ENCODE peak calls at places on chromosomes 2 and 18, in seven cellular contexts. H is IMR-90, R is H1, I is neuronal stem cell, M is mesendoderm, V is trophoblast cell, A is mesenchymal stem cell. D is an unnamed sample.

GRCh38 chr2:51505533-51505932 is 473.6 kb upstream of the NRXN1 start:
- DNase-seq in R (no peak), M (peak), H (no peak), A (no peak), V (no peak), I (no peak), D (peak)

GRCh38 chr2:102839668-102840388 is 78.0 kb downstream of the TMEM182 start:
- DNase-seq in M (peak), V (peak), I (peak), R (no peak), H (peak), A (peak), D (peak)

GRCh38 chr2:197008229-197008628 is 81.7 kb upstream of the PGAP1 start:
- DNase-seq in V (peak), I (no peak), M (peak), R (no peak), A (peak), H (peak), D (no peak)

GRCh38 chr2:39625193-39625926 is 40.4 kb upstream of the TMEM178A start:
- DNase-seq in M (peak), V (peak), R (no peak), I (no peak), H (peak), A (peak), D (no peak)

GRCh38 chr18:13254971-13255927 is 36.7 kb downstream of the LDLRAD4 start:
- DNase-seq in I (no peak), V (no peak), A (no peak), H (no peak), R (no peak), M (no peak), D (no peak)

GRCh38 chr18:11025671-11026070 is 123.7 kb downstream of the PIEZO2 start:
- DNase-seq in V (no peak), H (no peak), I (no peak), M (no peak), A (no peak), R (no peak), D (no peak)

GRCh38 chr2:199468561-199469513 is 11.1 kb upstream of the SATB2 start:
- DNase-seq in H (no peak), A (no peak), V (no peak), R (no peak), I (peak), M (peak), D (peak)

GRCh38 chr2:42116195-42117181 is 52.7 kb upstream of the EML4 start:
- DNase-seq in R (no peak), A (peak), H (peak), I (no peak), M (no peak), V (peak), D (no peak)

GRCh38 chr2:65390134-65390533 is 42.3 kb downstream of the SPRED2 start:
- DNase-seq in R (no peak), H (no peak), M (no peak), V (no peak), A (no peak), I (no peak), D (no peak)

GRCh38 chr2:68880213-68880612 is 9.0 kb upstream of the BMP10 start:
- DNase-seq in H (no peak), I (no peak), A (no peak), V (no peak), R (no peak), M (no peak), D (no peak)

GRCh38 chr2:66508358-66509071 is 73.6 kb downstream of the MEIS1 start:
- DNase-seq in R (no peak), V (peak), I (no peak), M (peak), A (peak), H (peak), D (peak)

GRCh38 chr2:4618630-4619228 is 915.4 kb downstream of the DCDC2C start:
- DNase-seq in I (no peak), M (no peak), H (no peak), V (no peak), A (no peak), R (no peak), D (no peak)

GRCh38 chr18:75261430-75262223 is 51.0 kb downstream of the TSHZ1 start:
- DNase-seq in A (no peak), I (no peak), R (no peak), M (no peak), H (no peak), V (no peak), D (no peak)

GRCh38 chr2:233469261-233470006 is 97.1 kb downstream of the USP40 start:
- DNase-seq in H (no peak), A (no peak), V (no peak), R (no peak), M (no peak), I (no peak), D (no peak)

GRCh38 chr18:55343396-55344073 is 244.5 kb downstream of the TCF4 start:
- DNase-seq in V (peak), H (peak), I (no peak), A (peak), M (peak), R (no peak), D (no peak)

GRCh38 chr18:934518-935123 is 29.9 kb downstream of the ADCYAP1 start:
- DNase-seq in V (no peak), H (no peak), R (no peak), M (no peak), A (no peak), I (no peak), D (no peak)

GRCh38 chr2:43518182-43518581 is 77.7 kb downstream of the THADA start:
- DNase-seq in H (peak), M (no peak), R (no peak), V (no peak), A (no peak), I (no peak), D (no peak)

GRCh38 chr2:73886357-73886756 is 6.5 kb upstream of the ACTG2 start:
- DNase-seq in I (no peak), R (no peak), V (no peak), H (no peak), A (no peak), M (no peak), D (no peak)

GRCh38 chr18:49733896-49734585 is 79.3 kb downstream of the ACAA2 start:
- DNase-seq in M (no peak), I (no peak), V (peak), A (no peak), H (no peak), R (no peak), D (no peak)

GRCh38 chr2:56104951-56105350 is 78.8 kb upstream of the CCDC85A start:
- DNase-seq in I (no peak), M (no peak), R (no peak), V (no peak), H (no peak), A (no peak), D (no peak)

GRCh38 chr2:164734196-164734595 is 107.4 kb downstream of the COBLL1 start:
- DNase-seq in V (peak), H (no peak), R (no peak), A (peak), M (peak), I (no peak), D (no peak)

GRCh38 chr18:3511980-3512379 is 62.0 kb downstream of the TGIF1 start:
- DNase-seq in H (peak), M (no peak), A (peak), V (peak), I (no peak), R (no peak), D (no peak)

GRCh38 chr2:240467149-240467642 is 31.7 kb downstream of the GPC1 start:
- DNase-seq in M (no peak), V (no peak), R (no peak), H (no peak), I (no peak), A (no peak), D (peak)

GRCh38 chr18:23872701-23873550 is 141.6 kb upstream of the TTC39C start:
- DNase-seq in I (no peak), M (no peak), A (no peak), H (no peak), R (no peak), V (peak), D (peak)

GRCh38 chr18:69622961-69623360 is 222.3 kb downstream of the DOK6 start:
- DNase-seq in I (no peak), V (no peak), M (no peak), H (no peak), A (no peak), R (no peak), D (no peak)

GRCh38 chr2:134745023-134745422 is 26.2 kb upstream of the TMEM163 start:
- DNase-seq in I (no peak), M (no peak), H (no peak), V (no peak), A (no peak), R (no peak), D (no peak)

GRCh38 chr2:3703741-3704355 is 473 bp downstream of the DCDC2C start:
- DNase-seq in I (no peak), V (no peak), A (no peak), R (no peak), M (no peak), H (no peak), D (no peak)

GRCh38 chr18:59885579-59886163 is 14.1 kb upstream of the PMAIP1 start:
- DNase-seq in M (no peak), A (peak), V (peak), I (no peak), H (peak), R (no peak), D (no peak)

GRCh38 chr2:46326231-46326980 is 29.2 kb downstream of the EPAS1 start:
- DNase-seq in M (no peak), A (no peak), R (no peak), H (no peak), V (peak), I (no peak), D (no peak)

DNA sequence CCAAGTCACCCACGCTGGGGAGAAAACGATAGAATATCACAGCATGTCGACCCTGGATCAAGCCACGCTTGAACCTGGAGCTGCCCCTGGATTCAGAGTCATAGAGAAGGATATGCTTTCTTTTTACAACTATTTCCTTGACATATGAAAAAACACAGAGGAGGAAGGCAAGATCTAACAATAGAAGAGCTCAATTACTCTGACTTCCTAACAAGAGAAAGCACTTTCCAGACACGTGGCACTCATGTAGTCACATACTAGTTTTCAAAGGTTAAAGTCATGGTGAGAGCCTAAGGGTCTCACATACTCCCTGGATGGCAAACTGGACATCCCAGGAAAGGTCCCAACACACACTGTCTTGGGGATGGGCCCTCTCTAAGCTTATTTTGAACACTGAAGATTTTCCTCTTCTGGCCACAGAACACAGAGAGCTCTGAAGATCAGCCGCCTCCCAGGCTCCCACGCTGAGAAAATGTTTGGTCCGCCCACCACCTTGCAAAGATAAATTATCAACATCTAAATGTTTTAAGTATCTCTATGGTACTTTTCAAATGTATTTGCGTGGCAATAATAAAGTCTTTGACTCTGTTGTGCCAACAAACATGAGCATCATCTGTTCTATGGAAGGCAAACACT is 4.9 kb downstream of the PXDN start:
- DNase-seq in V (no peak), R (no peak), A (no peak), I (no peak), H (no peak), M (no peak), D (no peak)
- H3K18ac ChIP-seq in V (peak), R (no peak), A (peak), I (no peak), H (peak), M (no peak), D (no peak)

GRCh38 chr2:48754874-48755273 is 650 bp downstream of the LHCGR start:
- DNase-seq in M (peak), V (no peak), R (no peak), A (no peak), H (no peak), I (no peak), D (peak)
- H3K18ac ChIP-seq in M (no peak), V (no peak), R (no peak), A (no peak), H (no peak), I (peak), D (no peak)

GRCh38 chr2:238947920-238948710 is 100.2 kb downstream of the TWIST2 start:
- DNase-seq in I (no peak), A (peak), R (no peak), M (peak), H (peak), V (no peak), D (peak)

GRCh38 chr2:238945433-238946150 is 97.7 kb downstream of the TWIST2 start:
- DNase-seq in M (peak), V (peak), H (peak), R (peak), A (peak), I (no peak), D (peak)

GRCh38 chr2:238947243-238947760 is 99.4 kb downstream of the TWIST2 start:
- DNase-seq in I (no peak), A (no peak), H (no peak), R (no peak), V (no peak), M (no peak), D (peak)

GRCh38 chr2:238948765-238949641 is 101.1 kb downstream of the TWIST2 start:
- DNase-seq in H (peak), I (no peak), V (no peak), M (no peak), A (peak), R (no peak), D (peak)

GRCh38 chr2:238946586-238947242 is 98.8 kb downstream of the TWIST2 start:
- DNase-seq in R (no peak), H (no peak), I (no peak), V (no peak), M (no peak), A (no peak), D (peak)
- H3K18ac ChIP-seq in R (no peak), H (no peak), I (peak), V (no peak), M (no peak), A (no peak), D (no peak)

DNA sequence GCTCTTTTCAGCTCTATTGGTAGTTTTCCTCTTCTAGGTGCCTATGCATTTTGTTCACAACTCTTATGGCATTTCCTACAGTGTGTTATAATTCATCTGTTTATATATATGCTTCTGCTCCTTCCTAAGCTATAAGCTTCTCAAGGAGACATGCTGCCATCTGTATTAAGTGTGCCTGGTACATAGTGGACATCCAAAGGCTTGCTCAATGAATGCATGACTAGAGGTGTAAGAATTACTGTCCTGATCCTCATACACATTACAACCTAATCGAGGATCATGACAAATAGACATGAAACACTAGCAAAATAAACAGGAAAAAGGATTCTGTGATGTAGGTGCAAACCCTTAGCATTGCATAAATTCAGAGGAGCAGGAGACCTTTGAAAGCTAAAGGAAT is 50.2 kb downstream of the CDC42EP3 start:
- DNase-seq in H (no peak), I (no peak), V (no peak), M (no peak), R (no peak), A (no peak), D (no peak)
- H3K18ac ChIP-seq in H (no peak), I (no peak), V (no peak), M (no peak), R (no peak), A (no peak), D (no peak)

GRCh38 chr2:70551156-70551555 is 2.5 kb downstream of the TGFA start:
- DNase-seq in M (no peak), I (no peak), R (no peak), V (no peak), A (no peak), H (no peak), D (no peak)
- H3K18ac ChIP-seq in M (no peak), I (no peak), R (no peak), V (no peak), A (no peak), H (no peak), D (no peak)

GRCh38 chr18:39599251-39599650 is 2033.7 kb upstream of the CELF4 start:
- DNase-seq in H (no peak), R (no peak), V (no peak), M (no peak), I (no peak), A (no peak), D (no peak)

GRCh38 chr18:39596216-39596615 is 2030.6 kb upstream of the CELF4 start:
- DNase-seq in H (peak), A (peak), M (no peak), I (no peak), R (no peak), V (no peak), D (no peak)

GRCh38 chr18:39594206-39594605 is 2028.6 kb upstream of the CELF4 start:
- DNase-seq in A (no peak), I (no peak), V (no peak), H (no peak), R (no peak), M (no peak), D (no peak)

GRCh38 chr18:39600894-39601293 is 2035.3 kb upstream of the CELF4 start:
- DNase-seq in A (no peak), R (no peak), H (no peak), V (no peak), M (peak), I (no peak), D (no peak)

DNA sequence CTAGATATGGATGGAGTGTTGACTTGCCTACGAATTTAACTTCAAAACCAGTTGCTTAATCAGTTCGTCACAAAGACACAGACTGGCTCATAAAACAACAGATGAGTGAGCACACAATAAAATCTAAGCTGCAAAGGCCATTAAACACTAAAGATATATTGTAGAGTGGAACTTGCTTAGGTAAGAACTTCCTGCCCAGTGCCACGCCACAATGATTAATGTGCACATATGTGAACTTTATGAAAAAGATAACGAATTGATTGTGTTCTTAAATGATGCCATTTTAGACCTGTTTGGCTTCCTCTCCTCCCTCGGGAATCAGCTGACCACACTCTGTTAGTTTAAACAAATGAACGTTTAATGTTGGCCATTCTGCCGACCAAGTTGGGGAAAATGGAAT is 2031.3 kb upstream of the CELF4 start:
- DNase-seq in M (no peak), I (no peak), R (no peak), H (no peak), V (no peak), A (no peak), D (no peak)
- H3K18ac ChIP-seq in M (no peak), I (no peak), R (no peak), H (peak), V (no peak), A (no peak), D (no peak)

D was measured in H9.